ENCODE peak calls at places on chromosomes 4 and X, in six cellular contexts. B is GM12878, X is kidney epithelial cell, J is cardiac fibroblast, F is retinal pigment epithelial cell, K is lower lobe of right lung. P is an unnamed sample.

GRCh38 chr4:13539047-13539720 is 5.1 kb downstream of the NKX3-2 start:
- DNase-seq in B (no peak), X (no peak), J (no peak), F (no peak), K (no peak), P (no peak)

GRCh38 chrX:109841257-109841656 is 108.2 kb upstream of the ACSL4 start:
- DNase-seq in B (no peak), X (no peak), J (no peak), F (no peak), K (no peak), P (no peak)

GRCh38 chr4:81038636-81039350 is 8.3 kb downstream of the BMP3 start:
- DNase-seq in B (no peak), X (no peak), J (no peak), F (no peak), K (no peak), P (no peak)

GRCh38 chrX:15790766-15791380 is 589 bp downstream of the ZRSR2 start:
- DNase-seq in B (peak; percentile 13), X (no peak), J (peak; percentile 17), F (no peak), K (no peak), P (no peak)

GRCh38 chrX:40132751-40133150 is 35.0 kb upstream of the BCOR start:
- DNase-seq in B (no peak), X (peak; percentile 44), J (peak; percentile 87), F (peak; percentile 70), K (peak; percentile 51), P (no peak)

GRCh38 chr4:153987291-153987690 is 198.4 kb upstream of the SFRP2 start:
- DNase-seq in B (no peak), X (no peak), J (peak; percentile 85), F (peak; percentile 24), K (no peak), P (no peak)

GRCh38 chrX:49273181-49273727 is 3.7 kb downstream of the PPP1R3F start:
- DNase-seq in B (no peak), X (no peak), J (no peak), F (no peak), K (no peak), P (no peak)

GRCh38 chr4:40672528-40673522 is 43.2 kb upstream of the RBM47 start:
- DNase-seq in B (peak; percentile 98), X (peak; percentile 99), J (peak; percentile 97), F (peak; percentile 99), K (peak; percentile 62), P (peak; percentile 73)

GRCh38 chr4:124061413-124061812 is 651.1 kb downstream of the ANKRD50 start:
- DNase-seq in B (no peak), X (no peak), J (peak; percentile 87), F (peak; percentile 56), K (no peak), P (no peak)

GRCh38 chrX:100368167-100368566 is 41.9 kb downstream of the PCDH19 start:
- DNase-seq in B (no peak), X (no peak), J (peak; percentile 11), F (no peak), K (no peak), P (no peak)

GRCh38 chrX:16112428-16112827 is 10.9 kb upstream of the GRPR start:
- DNase-seq in B (no peak), X (no peak), J (peak; percentile 6), F (no peak), K (no peak), P (no peak)

GRCh38 chr4:89072921-89073320 is 15.9 kb upstream of the FAM13A start:
- DNase-seq in B (no peak), X (no peak), J (no peak), F (no peak), K (no peak), P (no peak)

GRCh38 chr4:2745981-2746806 is 9.9 kb downstream of the TNIP2 start:
- DNase-seq in B (peak; percentile 98), X (peak; percentile 55), J (peak; percentile 82), F (no peak), K (peak; percentile 51), P (peak; percentile 92)

GRCh38 chrX:7242613-7243012 is 94.7 kb upstream of the PUDP start:
- DNase-seq in B (peak; percentile 40), X (no peak), J (no peak), F (no peak), K (no peak), P (no peak)

GRCh38 chr4:48254381-48255072 is 15.1 kb downstream of the TEC start:
- DNase-seq in B (no peak), X (no peak), J (peak; percentile 65), F (peak; percentile 46), K (no peak), P (no peak)

GRCh38 chr4:87058272-87059073 is 123.7 kb downstream of the AFF1 start:
- DNase-seq in B (no peak), X (no peak), J (no peak), F (no peak), K (peak; percentile 59), P (no peak)

GRCh38 chr4:94406668-94407437 is 44.9 kb upstream of the PDLIM5 start:
- DNase-seq in B (peak; percentile 25), X (peak; percentile 55), J (peak; percentile 96), F (peak; percentile 74), K (peak; percentile 57), P (peak; percentile 59)

GRCh38 chr4:128461300-128462103 is 173.9 kb upstream of the PGRMC2 start:
- DNase-seq in B (no peak), X (peak; percentile 72), J (peak; percentile 89), F (peak; percentile 95), K (no peak), P (no peak)

GRCh38 chr4:139312552-139313332 is 10.5 kb upstream of the NDUFC1 start:
- DNase-seq in B (no peak), X (no peak), J (no peak), F (no peak), K (no peak), P (no peak)

GRCh38 chr4:3522651-3523050 is 9.6 kb downstream of the LRPAP1 start:
- DNase-seq in B (no peak), X (no peak), J (no peak), F (no peak), K (peak; percentile 15), P (no peak)

GRCh38 chrX:370244-370962 is 16.3 kb downstream of the PPP2R3B start:
- DNase-seq in B (no peak), X (no peak), J (no peak), F (no peak), K (no peak), P (no peak)

GRCh38 chrX:68808686-68809357 is 20.0 kb upstream of the EFNB1 start:
- DNase-seq in B (no peak), X (no peak), J (peak; percentile 43), F (no peak), K (no peak), P (no peak)

GRCh38 chr4:52028970-52029369 is 8.8 kb upstream of the LRRC66 start:
- DNase-seq in B (no peak), X (peak; percentile 31), J (peak; percentile 60), F (peak; percentile 14), K (no peak), P (no peak)

GRCh38 chrX:17629519-17629918 is 107.8 kb upstream of the SCML1 start:
- DNase-seq in B (no peak), X (no peak), J (no peak), F (no peak), K (no peak), P (no peak)

GRCh38 chr4:3703677-3704521 is 62.3 kb upstream of the ADRA2C start:
- DNase-seq in B (no peak), X (no peak), J (no peak), F (no peak), K (peak; percentile 27), P (no peak)

GRCh38 chr4:122150896-122151295 is 1.2 kb upstream of the BLTP1 start:
- DNase-seq in B (no peak), X (no peak), J (no peak), F (no peak), K (no peak), P (no peak)

GRCh38 chr4:4670869-4671268 is 129.0 kb upstream of the STX18 start:
- DNase-seq in B (no peak), X (no peak), J (no peak), F (no peak), K (no peak), P (no peak)

GRCh38 chr4:53682908-53683307 is 91.6 kb upstream of the LNX1 start:
- DNase-seq in B (no peak), X (no peak), J (no peak), F (no peak), K (no peak), P (no peak)
- H3K4me3 ChIP-seq in B (no peak overlapping the region), X (no peak overlapping the region), J (no peak overlapping the region), F (no peak overlapping the region), K (no peak overlapping the region), P (no peak overlapping the region)

GRCh38 chr4:98319021-98319420 is 57.8 kb downstream of the RAP1GDS1 start:
- DNase-seq in B (no peak), X (no peak), J (no peak), F (no peak), K (no peak), P (no peak)

GRCh38 chr4:98314791-98315565 is 53.8 kb downstream of the RAP1GDS1 start:
- DNase-seq in B (no peak), X (no peak), J (peak; percentile 44), F (no peak), K (no peak), P (no peak)

DNA sequence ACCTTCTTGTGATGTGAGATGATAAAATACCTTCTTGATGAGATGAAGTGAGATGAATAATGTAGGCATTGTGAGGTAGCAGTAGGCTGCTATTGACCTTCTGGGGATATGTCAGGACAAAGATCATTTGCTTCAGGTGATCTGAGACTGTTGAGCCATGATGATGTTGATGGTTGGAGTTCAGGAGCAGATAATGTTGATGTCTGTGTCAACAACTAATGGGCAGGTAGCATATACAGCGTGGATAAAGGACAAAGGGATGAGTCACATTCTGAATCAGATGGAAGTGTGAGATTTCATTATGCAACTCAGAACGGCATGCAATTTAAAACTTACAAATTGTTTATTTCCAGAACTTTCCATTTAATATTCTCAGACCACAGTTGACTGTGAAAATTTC is 57.3 kb downstream of the RAP1GDS1 start:
- DNase-seq in B (no peak), X (no peak), J (peak; percentile 44), F (no peak), K (no peak), P (no peak)
- H3K4me3 ChIP-seq in B (no peak overlapping the region), X (no peak overlapping the region), J (no peak overlapping the region), F (no peak overlapping the region), K (no peak overlapping the region), P (no peak overlapping the region)

GRCh38 chr4:20420916-20421315 is 169.2 kb downstream of the SLIT2 start:
- DNase-seq in B (no peak), X (no peak), J (no peak), F (no peak), K (no peak), P (no peak)

GRCh38 chr4:20421586-20421985 is 169.9 kb downstream of the SLIT2 start:
- DNase-seq in B (no peak), X (no peak), J (peak; percentile 41), F (no peak), K (no peak), P (no peak)

GRCh38 chr4:20422398-20422797 is 170.7 kb downstream of the SLIT2 start:
- DNase-seq in B (no peak), X (peak; percentile 9), J (peak; percentile 79), F (no peak), K (no peak), P (peak; percentile 18)

GRCh38 chr4:20416800-20417199 is 165.1 kb downstream of the SLIT2 start:
- DNase-seq in B (no peak), X (peak; percentile 10), J (no peak), F (no peak), K (no peak), P (no peak)

GRCh38 chr4:20418865-20419451 is 167.3 kb downstream of the SLIT2 start:
- DNase-seq in B (peak; percentile 40), X (peak; percentile 45), J (peak; percentile 86), F (no peak), K (no peak), P (peak; percentile 45)
- H3K4me3 ChIP-seq in B (peak overlapping the region; percentile 35), X (no peak overlapping the region), J (no peak overlapping the region), F (no peak overlapping the region), K (peak overlapping the region; percentile 33), P (no peak overlapping the region)

GRCh38 chrX:24054182-24055042 is at the start of gene EIF2S3:
- DNase-seq in B (peak; percentile 88), X (peak; percentile 90), J (peak; percentile 96), F (peak; percentile 94), K (peak; percentile 91), P (peak; percentile 92)
- H3K4me3 ChIP-seq in B (peak within 1 kb of the TSS; percentile 72), X (peak within 1 kb of the TSS; percentile 71), J (peak within 1 kb of the TSS; percentile 79), F (no peak within 1 kb of the TSS), K (peak within 1 kb of the TSS; percentile 77), P (no peak within 1 kb of the TSS)